ENCODE peak calls at places on chromosomes 3 and 15, in ten cellular contexts. One of them, this sample, is unnamed.

GRCh38 chr15:69351333-69351732 is 52.6 kb downstream of the PAQR5 start:
- DNase-seq in effector CD4-positive, alpha-beta T cell: no peak
- DNase-seq in mammary epithelial cell: no peak
- DNase-seq in astrocyte of the hippocampus: no peak
- DNase-seq in activated CD4-positive, alpha-beta T cell treated with anti-CD3 and anti-CD28 coated beads, Interleukin-2, amount 50 U/mL, for 24 hours: no peak
- DNase-seq in HFFc6: no peak
- DNase-seq in fibroblast of lung: no peak
- DNase-seq in ureter: no peak
- DNase-seq in HTR-8/SVneo: no peak
- DNase-seq in activated naive CD4-positive, alpha-beta T cell: no peak
- DNase-seq in this sample: no peak

GRCh38 chr15:78129098-78130011 is 1.9 kb downstream of the CIB2 start:
- DNase-seq in effector CD4-positive, alpha-beta T cell: no peak
- DNase-seq in mammary epithelial cell: no peak
- DNase-seq in astrocyte of the hippocampus: peak
- DNase-seq in activated CD4-positive, alpha-beta T cell treated with anti-CD3 and anti-CD28 coated beads, Interleukin-2, amount 50 U/mL, for 24 hours: no peak
- DNase-seq in HFFc6: no peak
- DNase-seq in fibroblast of lung: no peak
- DNase-seq in ureter: no peak
- DNase-seq in HTR-8/SVneo: peak
- DNase-seq in activated naive CD4-positive, alpha-beta T cell: no peak
- DNase-seq in this sample: no peak

GRCh38 chr3:109337393-109337792 is at the start of gene DPPA4:
- DNase-seq in effector CD4-positive, alpha-beta T cell: no peak
- DNase-seq in mammary epithelial cell: no peak
- DNase-seq in astrocyte of the hippocampus: no peak
- DNase-seq in activated CD4-positive, alpha-beta T cell treated with anti-CD3 and anti-CD28 coated beads, Interleukin-2, amount 50 U/mL, for 24 hours: no peak
- DNase-seq in HFFc6: no peak
- DNase-seq in fibroblast of lung: no peak
- DNase-seq in ureter: no peak
- DNase-seq in HTR-8/SVneo: no peak
- DNase-seq in activated naive CD4-positive, alpha-beta T cell: no peak
- DNase-seq in this sample: no peak

GRCh38 chr15:40344631-40345120 is 3.9 kb upstream of the CCDC9B start:
- DNase-seq in effector CD4-positive, alpha-beta T cell: peak
- DNase-seq in mammary epithelial cell: peak
- DNase-seq in astrocyte of the hippocampus: peak
- DNase-seq in activated CD4-positive, alpha-beta T cell treated with anti-CD3 and anti-CD28 coated beads, Interleukin-2, amount 50 U/mL, for 24 hours: peak
- DNase-seq in HFFc6: peak
- DNase-seq in fibroblast of lung: peak
- DNase-seq in ureter: no peak
- DNase-seq in HTR-8/SVneo: peak
- DNase-seq in activated naive CD4-positive, alpha-beta T cell: peak
- DNase-seq in this sample: peak

GRCh38 chr3:141448606-141449216 is 38.1 kb upstream of the RASA2 start:
- DNase-seq in effector CD4-positive, alpha-beta T cell: no peak
- DNase-seq in mammary epithelial cell: no peak
- DNase-seq in astrocyte of the hippocampus: no peak
- DNase-seq in activated CD4-positive, alpha-beta T cell treated with anti-CD3 and anti-CD28 coated beads, Interleukin-2, amount 50 U/mL, for 24 hours: no peak
- DNase-seq in HFFc6: peak
- DNase-seq in fibroblast of lung: peak
- DNase-seq in ureter: no peak
- DNase-seq in HTR-8/SVneo: no peak
- DNase-seq in activated naive CD4-positive, alpha-beta T cell: no peak
- DNase-seq in this sample: no peak

GRCh38 chr3:148173836-148174235 is 523.9 kb upstream of the AGTR1 start:
- DNase-seq in effector CD4-positive, alpha-beta T cell: no peak
- DNase-seq in mammary epithelial cell: no peak
- DNase-seq in astrocyte of the hippocampus: no peak
- DNase-seq in activated CD4-positive, alpha-beta T cell treated with anti-CD3 and anti-CD28 coated beads, Interleukin-2, amount 50 U/mL, for 24 hours: no peak
- DNase-seq in HFFc6: no peak
- DNase-seq in fibroblast of lung: no peak
- DNase-seq in ureter: no peak
- DNase-seq in HTR-8/SVneo: no peak
- DNase-seq in activated naive CD4-positive, alpha-beta T cell: no peak
- DNase-seq in this sample: no peak

GRCh38 chr3:30428251-30428650 is 178.2 kb upstream of the TGFBR2 start:
- DNase-seq in effector CD4-positive, alpha-beta T cell: no peak
- DNase-seq in mammary epithelial cell: peak
- DNase-seq in astrocyte of the hippocampus: peak
- DNase-seq in activated CD4-positive, alpha-beta T cell treated with anti-CD3 and anti-CD28 coated beads, Interleukin-2, amount 50 U/mL, for 24 hours: no peak
- DNase-seq in HFFc6: peak
- DNase-seq in fibroblast of lung: peak
- DNase-seq in ureter: no peak
- DNase-seq in HTR-8/SVneo: no peak
- DNase-seq in activated naive CD4-positive, alpha-beta T cell: no peak
- DNase-seq in this sample: peak

GRCh38 chr3:102036015-102036414 is 186.7 kb downstream of the NFKBIZ start:
- DNase-seq in effector CD4-positive, alpha-beta T cell: no peak
- DNase-seq in mammary epithelial cell: no peak
- DNase-seq in astrocyte of the hippocampus: no peak
- DNase-seq in activated CD4-positive, alpha-beta T cell treated with anti-CD3 and anti-CD28 coated beads, Interleukin-2, amount 50 U/mL, for 24 hours: no peak
- DNase-seq in HFFc6: no peak
- DNase-seq in fibroblast of lung: no peak
- DNase-seq in ureter: no peak
- DNase-seq in HTR-8/SVneo: no peak
- DNase-seq in activated naive CD4-positive, alpha-beta T cell: no peak
- DNase-seq in this sample: no peak

GRCh38 chr15:67420137-67420536 is 100.8 kb upstream of the C15orf61 start:
- DNase-seq in effector CD4-positive, alpha-beta T cell: no peak
- DNase-seq in mammary epithelial cell: no peak
- DNase-seq in astrocyte of the hippocampus: no peak
- DNase-seq in activated CD4-positive, alpha-beta T cell treated with anti-CD3 and anti-CD28 coated beads, Interleukin-2, amount 50 U/mL, for 24 hours: no peak
- DNase-seq in HFFc6: no peak
- DNase-seq in fibroblast of lung: no peak
- DNase-seq in ureter: no peak
- DNase-seq in HTR-8/SVneo: no peak
- DNase-seq in activated naive CD4-positive, alpha-beta T cell: no peak
- DNase-seq in this sample: no peak

GRCh38 chr3:134368751-134369105 is 5.5 kb downstream of the AMOTL2 start:
- DNase-seq in effector CD4-positive, alpha-beta T cell: no peak
- DNase-seq in mammary epithelial cell: no peak
- DNase-seq in astrocyte of the hippocampus: no peak
- DNase-seq in activated CD4-positive, alpha-beta T cell treated with anti-CD3 and anti-CD28 coated beads, Interleukin-2, amount 50 U/mL, for 24 hours: no peak
- DNase-seq in HFFc6: no peak
- DNase-seq in fibroblast of lung: no peak
- DNase-seq in ureter: no peak
- DNase-seq in HTR-8/SVneo: no peak
- DNase-seq in activated naive CD4-positive, alpha-beta T cell: no peak
- DNase-seq in this sample: no peak

GRCh38 chr3:41888368-41889076 is 73.4 kb downstream of the ULK4 start:
- DNase-seq in effector CD4-positive, alpha-beta T cell: no peak
- DNase-seq in mammary epithelial cell: peak
- DNase-seq in astrocyte of the hippocampus: peak
- DNase-seq in activated CD4-positive, alpha-beta T cell treated with anti-CD3 and anti-CD28 coated beads, Interleukin-2, amount 50 U/mL, for 24 hours: no peak
- DNase-seq in HFFc6: no peak
- DNase-seq in fibroblast of lung: no peak
- DNase-seq in ureter: no peak
- DNase-seq in HTR-8/SVneo: no peak
- DNase-seq in activated naive CD4-positive, alpha-beta T cell: no peak
- DNase-seq in this sample: peak

GRCh38 chr3:112130638-112130993 is 2.4 kb downstream of the GCSAM start:
- DNase-seq in effector CD4-positive, alpha-beta T cell: no peak
- DNase-seq in mammary epithelial cell: no peak
- DNase-seq in astrocyte of the hippocampus: no peak
- DNase-seq in activated CD4-positive, alpha-beta T cell treated with anti-CD3 and anti-CD28 coated beads, Interleukin-2, amount 50 U/mL, for 24 hours: no peak
- DNase-seq in HFFc6: no peak
- DNase-seq in fibroblast of lung: no peak
- DNase-seq in ureter: no peak
- DNase-seq in HTR-8/SVneo: no peak
- DNase-seq in activated naive CD4-positive, alpha-beta T cell: no peak
- DNase-seq in this sample: no peak

GRCh38 chr15:90915216-90915807 is 12.2 kb downstream of the MAN2A2 start:
- DNase-seq in effector CD4-positive, alpha-beta T cell: no peak
- DNase-seq in mammary epithelial cell: no peak
- DNase-seq in astrocyte of the hippocampus: no peak
- DNase-seq in activated CD4-positive, alpha-beta T cell treated with anti-CD3 and anti-CD28 coated beads, Interleukin-2, amount 50 U/mL, for 24 hours: no peak
- DNase-seq in HFFc6: no peak
- DNase-seq in fibroblast of lung: no peak
- DNase-seq in ureter: no peak
- DNase-seq in HTR-8/SVneo: no peak
- DNase-seq in activated naive CD4-positive, alpha-beta T cell: no peak
- DNase-seq in this sample: no peak

GRCh38 chr3:105555206-105555605 is 188.5 kb downstream of the ALCAM start:
- DNase-seq in effector CD4-positive, alpha-beta T cell: no peak
- DNase-seq in mammary epithelial cell: no peak
- DNase-seq in astrocyte of the hippocampus: peak
- DNase-seq in activated CD4-positive, alpha-beta T cell treated with anti-CD3 and anti-CD28 coated beads, Interleukin-2, amount 50 U/mL, for 24 hours: no peak
- DNase-seq in HFFc6: peak
- DNase-seq in fibroblast of lung: peak
- DNase-seq in ureter: no peak
- DNase-seq in HTR-8/SVneo: no peak
- DNase-seq in activated naive CD4-positive, alpha-beta T cell: no peak
- DNase-seq in this sample: no peak

GRCh38 chr15:66646308-66646707 is 55.7 kb upstream of the SMAD6 start:
- DNase-seq in effector CD4-positive, alpha-beta T cell: no peak
- DNase-seq in mammary epithelial cell: no peak
- DNase-seq in astrocyte of the hippocampus: no peak
- DNase-seq in activated CD4-positive, alpha-beta T cell treated with anti-CD3 and anti-CD28 coated beads, Interleukin-2, amount 50 U/mL, for 24 hours: no peak
- DNase-seq in HFFc6: no peak
- DNase-seq in fibroblast of lung: peak
- DNase-seq in ureter: no peak
- DNase-seq in HTR-8/SVneo: no peak
- DNase-seq in activated naive CD4-positive, alpha-beta T cell: no peak
- DNase-seq in this sample: no peak

GRCh38 chr15:75230524-75231371 is 27.4 kb upstream of the GOLGA6C start:
- DNase-seq in effector CD4-positive, alpha-beta T cell: no peak
- DNase-seq in mammary epithelial cell: no peak
- DNase-seq in astrocyte of the hippocampus: no peak
- DNase-seq in activated CD4-positive, alpha-beta T cell treated with anti-CD3 and anti-CD28 coated beads, Interleukin-2, amount 50 U/mL, for 24 hours: no peak
- DNase-seq in HFFc6: no peak
- DNase-seq in fibroblast of lung: no peak
- DNase-seq in ureter: no peak
- DNase-seq in HTR-8/SVneo: no peak
- DNase-seq in activated naive CD4-positive, alpha-beta T cell: no peak
- DNase-seq in this sample: no peak

GRCh38 chr15:64833690-64834089 is 8.0 kb upstream of the PLEKHO2 start:
- DNase-seq in effector CD4-positive, alpha-beta T cell: no peak
- DNase-seq in mammary epithelial cell: no peak
- DNase-seq in astrocyte of the hippocampus: no peak
- DNase-seq in activated CD4-positive, alpha-beta T cell treated with anti-CD3 and anti-CD28 coated beads, Interleukin-2, amount 50 U/mL, for 24 hours: no peak
- DNase-seq in HFFc6: no peak
- DNase-seq in fibroblast of lung: no peak
- DNase-seq in ureter: no peak
- DNase-seq in HTR-8/SVneo: no peak
- DNase-seq in activated naive CD4-positive, alpha-beta T cell: no peak
- DNase-seq in this sample: no peak